ENCODE peak calls at places on chromosomes 7 and 10, in eight cellular contexts. N is stomach; L is CD8-positive, alpha-beta memory T cell; H is body of pancreas; Q is naive thymus-derived CD4-positive, alpha-beta T cell; Y is IMR-90; V is heart left ventricle; A is A673. K is an unnamed sample. For H3K27me3 and H3K4me1, the result is how much of the 10 kb centered on the place peaks cover.

GRCh38 chr7:91784469-91784868 is 96.0 kb downstream of the MTERF1 start:
- DNase-seq in V (no peak), A (peak), Y (peak), Q (no peak), L (no peak), N (no peak), H (no peak), K (no peak)

GRCh38 chr7:127758105-127758504 is 106.1 kb downstream of the SND1 start:
- DNase-seq in V (no peak), H (no peak), A (peak), L (no peak), Y (no peak), N (no peak), Q (no peak), K (no peak)

GRCh38 chr10:5047912-5048628 is 44.4 kb upstream of the AKR1C2 start:
- DNase-seq in V (no peak), Y (peak), H (no peak), Q (no peak), A (no peak), L (no peak), N (no peak), K (no peak)

GRCh38 chr7:92790987-92791386 is 45.4 kb downstream of the CDK6 start:
- DNase-seq in L (no peak), V (no peak), H (no peak), Q (no peak), A (peak), Y (peak), N (no peak), K (no peak)

GRCh38 chr10:35754489-35754888 is 112.4 kb upstream of the FZD8 start:
- DNase-seq in N (no peak), Q (no peak), Y (no peak), A (no peak), V (no peak), H (no peak), L (no peak), K (no peak)

GRCh38 chr10:124423813-124424212 is 5.1 kb upstream of the OAT start:
- DNase-seq in N (peak), L (no peak), Q (no peak), H (no peak), V (no peak), A (no peak), Y (no peak), K (no peak)

GRCh38 chr7:152872061-152872744 is 112.7 kb downstream of the ACTR3B start:
- DNase-seq in N (no peak), V (no peak), A (no peak), H (no peak), Y (no peak), L (no peak), Q (no peak), K (peak)

GRCh38 chr10:109695988-109696387 is 227.3 kb downstream of the XPNPEP1 start:
- DNase-seq in Y (no peak), L (no peak), V (no peak), H (no peak), N (no peak), A (no peak), Q (no peak), K (no peak)

GRCh38 chr10:43026039-43026973 is 50.6 kb upstream of the RET start:
- DNase-seq in N (no peak), H (no peak), Y (no peak), V (no peak), A (no peak), Q (no peak), L (no peak), K (no peak)

GRCh38 chr10:11986593-11987216 is 55.9 kb downstream of the UPF2 start:
- DNase-seq in N (peak), H (peak), L (peak), V (peak), A (peak), Q (peak), Y (peak), K (peak)

GRCh38 chr7:101804642-101805401 is 12.6 kb upstream of the CUX1 start:
- DNase-seq in A (no peak), V (no peak), L (no peak), N (peak), H (peak), Q (peak), Y (no peak), K (peak)

GRCh38 chr7:75961194-75961593 is 33.2 kb downstream of the TMEM120A start:
- DNase-seq in V (no peak), Q (no peak), L (no peak), A (no peak), Y (no peak), H (no peak), N (no peak), K (no peak)

GRCh38 chr7:95376632-95377380 is 19.4 kb downstream of the PON3 start:
- DNase-seq in V (no peak), L (no peak), H (no peak), A (no peak), Y (no peak), N (no peak), Q (no peak), K (no peak)

GRCh38 chr7:126996659-126997058 is 256.1 kb downstream of the GRM8 start:
- DNase-seq in H (no peak), N (no peak), Q (no peak), Y (no peak), L (no peak), V (no peak), A (no peak), K (no peak)

GRCh38 chr7:80629023-80629422 is 9.4 kb upstream of the CD36 start:
- DNase-seq in Y (no peak), Q (no peak), A (no peak), L (no peak), H (no peak), N (no peak), V (no peak), K (no peak)

GRCh38 chr7:34756691-34757090 is 98.7 kb downstream of the NPSR1 start:
- DNase-seq in Y (no peak), A (peak), H (no peak), N (no peak), L (no peak), Q (no peak), V (no peak), K (no peak)

GRCh38 chr7:24701232-24701898 is 55.9 kb downstream of the GSDME start:
- DNase-seq in N (no peak), L (no peak), A (peak), Y (peak), H (no peak), Q (no peak), V (no peak), K (no peak)

GRCh38 chr10:112768121-112768520 is 181.9 kb upstream of the TCF7L2 start:
- DNase-seq in V (no peak), Q (no peak), H (no peak), A (no peak), Y (no peak), N (no peak), L (no peak), K (no peak)

GRCh38 chr7:47040795-47041194 is 541.1 kb downstream of the TNS3 start:
- DNase-seq in H (no peak), Y (no peak), N (no peak), A (peak), V (no peak), Q (no peak), L (no peak), K (no peak)

GRCh38 chr10:76150139-76150885 is 718.9 kb downstream of the LRMDA start:
- DNase-seq in Y (peak), L (no peak), V (no peak), Q (no peak), N (peak), A (no peak), H (peak), K (no peak)

GRCh38 chr10:9657530-9657929 is 1360.1 kb upstream of the CELF2 start:
- DNase-seq in Y (peak), V (no peak), Q (no peak), L (no peak), A (no peak), H (no peak), N (no peak), K (no peak)

GRCh38 chr7:110522061-110522750 is 568.7 kb upstream of the LRRN3 start:
- DNase-seq in Y (peak), V (no peak), H (no peak), N (no peak), A (no peak), Q (no peak), L (no peak), K (no peak)
- H3K27ac ChIP-seq in Y (no peak), V (no peak), H (peak), N (no peak), A (no peak), Q (no peak), L (no peak), K (no peak)

GRCh38 chr7:151678227-151678604 is 158.5 kb upstream of the RHEB start:
- DNase-seq in Q (no peak), N (no peak), V (no peak), H (no peak), Y (no peak), L (no peak), A (no peak), K (no peak)
- H3K27me3 ChIP-seq in Q (under half), N (under half), V (under half), H (under half), Y (under half), L (under half), A (under half), K (under half)

GRCh38 chr10:71308244-71308643 is 10.8 kb upstream of the SLC29A3 start:
- DNase-seq in N (no peak), V (no peak), Q (no peak), Y (no peak), A (no peak), L (no peak), H (no peak), K (no peak)

GRCh38 chr10:71308985-71309384 is 10.1 kb upstream of the SLC29A3 start:
- DNase-seq in H (no peak), Q (no peak), N (no peak), V (no peak), A (no peak), L (no peak), Y (no peak), K (no peak)

GRCh38 chr10:71312220-71312619 is 6.8 kb upstream of the SLC29A3 start:
- DNase-seq in Q (no peak), A (no peak), Y (no peak), N (no peak), V (no peak), L (no peak), H (no peak), K (no peak)

GRCh38 chr10:71307469-71308085 is 11.5 kb upstream of the SLC29A3 start:
- DNase-seq in V (no peak), Q (no peak), A (no peak), N (no peak), H (no peak), Y (no peak), L (no peak), K (no peak)

GRCh38 chr10:71309919-71310318 is 9.1 kb upstream of the SLC29A3 start:
- DNase-seq in Q (no peak), N (no peak), A (no peak), H (no peak), Y (no peak), V (no peak), L (no peak), K (no peak)
- H3K4me1 ChIP-seq in Q (under half), N (under half), A (under half), H (under half), Y (under half), V (under half), L (under half), K (under half)

GRCh38 chr7:131219277-131220041 is 108.2 kb upstream of the MKLN1 start:
- DNase-seq in Q (no peak), V (peak), N (no peak), H (peak), L (no peak), A (no peak), Y (no peak), K (no peak)
- H3K27ac ChIP-seq in Q (no peak), V (peak), N (peak), H (peak), L (no peak), A (no peak), Y (no peak), K (no peak)

GRCh38 chr10:132793871-132794849 is 8.2 kb upstream of the NKX6-2 start:
- DNase-seq in A (peak), Q (no peak), L (no peak), H (no peak), Y (no peak), N (no peak), V (no peak), K (no peak)

GRCh38 chr10:132790470-132790869 is 4.5 kb upstream of the NKX6-2 start:
- DNase-seq in V (no peak), A (no peak), H (no peak), N (no peak), Y (no peak), L (no peak), Q (no peak), K (no peak)

GRCh38 chr10:132790934-132791829 is 5.2 kb upstream of the NKX6-2 start:
- DNase-seq in Q (no peak), L (no peak), Y (no peak), V (no peak), A (peak), H (no peak), N (no peak), K (no peak)

GRCh38 chr10:132792796-132793195 is 6.8 kb upstream of the NKX6-2 start:
- DNase-seq in N (no peak), A (no peak), Y (no peak), V (no peak), H (no peak), Q (no peak), L (no peak), K (no peak)

DNA sequence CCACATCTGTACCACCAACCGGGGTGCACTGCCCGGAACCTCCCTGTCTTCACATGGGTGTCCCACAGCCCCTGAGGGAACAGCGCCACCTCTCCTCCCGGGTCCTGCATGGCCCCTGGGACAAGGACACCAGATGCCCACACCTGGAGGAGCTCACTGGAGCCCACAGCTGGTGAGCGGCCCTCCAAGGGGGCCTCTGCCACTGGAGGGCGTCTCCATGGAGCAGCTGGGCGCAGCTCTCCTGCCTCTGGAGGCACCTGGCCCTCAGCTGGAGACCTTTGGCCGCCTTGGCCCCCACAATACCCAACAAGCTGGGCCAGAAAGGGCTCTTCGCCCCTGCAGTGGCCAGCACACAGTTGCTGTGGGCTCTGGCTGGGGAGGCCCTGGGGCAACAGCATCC is 7.3 kb upstream of the NKX6-2 start:
- DNase-seq in Q (no peak), A (no peak), Y (no peak), V (no peak), L (no peak), N (no peak), H (no peak), K (no peak)
- H3K27me3 ChIP-seq in Q (under half), A (half or more), Y (under half), V (under half), L (under half), N (under half), H (under half), K (under half)

GRCh38 chr7:36532981-36533499 is 143.4 kb downstream of the ANLN start:
- DNase-seq in A (no peak), Q (no peak), L (no peak), H (no peak), Y (no peak), N (no peak), V (no peak), K (no peak)

GRCh38 chr7:36535866-36536664 is 146.4 kb downstream of the ANLN start:
- DNase-seq in A (no peak), H (no peak), L (no peak), Q (no peak), V (no peak), Y (no peak), N (no peak), K (no peak)

GRCh38 chr7:36538126-36538525 is 148.5 kb downstream of the ANLN start:
- DNase-seq in Q (no peak), V (no peak), Y (no peak), N (no peak), H (no peak), L (no peak), A (no peak), K (no peak)

GRCh38 chr7:36533717-36534116 is 144.1 kb downstream of the ANLN start:
- DNase-seq in N (no peak), H (no peak), V (no peak), Q (no peak), Y (no peak), L (no peak), A (no peak), K (no peak)
- H3K4me1 ChIP-seq in N (under half), H (under half), V (under half), Q (under half), Y (under half), L (under half), A (under half), K (under half)

DNA sequence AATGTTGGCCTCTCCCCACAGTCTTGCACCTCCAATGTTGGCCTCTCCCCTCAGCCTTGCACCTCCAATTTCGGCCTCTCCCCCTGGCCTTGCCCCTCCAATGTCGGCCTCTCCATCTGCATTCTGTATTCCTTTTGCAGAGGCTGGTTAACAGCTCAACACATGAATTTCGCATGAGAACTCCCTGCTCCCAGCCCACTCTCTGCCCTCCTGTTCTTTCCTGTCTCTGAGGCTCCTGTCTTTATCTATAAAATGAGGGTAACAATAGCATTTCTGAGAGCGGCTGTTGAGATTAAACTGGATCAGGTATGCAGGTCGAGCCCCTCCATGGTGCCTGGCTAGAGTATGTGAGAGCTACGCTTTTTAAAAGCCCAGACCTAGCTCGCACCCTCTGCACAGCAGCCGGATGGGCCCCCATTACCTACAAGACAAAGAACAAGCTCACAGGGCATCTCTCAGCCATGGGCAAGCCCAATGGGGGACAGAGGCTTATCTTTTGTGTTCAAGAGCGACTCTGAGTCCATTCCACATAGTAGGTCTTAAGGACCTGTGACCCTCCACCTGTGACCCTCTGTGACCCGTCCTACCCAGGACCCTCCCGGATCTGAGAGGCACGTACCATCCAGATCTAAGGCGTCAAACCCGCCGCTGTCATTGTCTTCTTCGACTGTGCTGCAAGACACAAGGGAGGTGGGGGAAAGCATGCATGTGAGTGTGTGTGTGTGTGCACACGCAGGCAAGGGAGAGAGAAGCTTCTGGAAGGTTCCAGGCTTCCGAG is 82.2 kb upstream of the GNA12 start:
- DNase-seq in Y (no peak), L (peak), N (no peak), V (no peak), A (no peak), Q (no peak), H (peak), K (no peak)
- H3K27ac ChIP-seq in Y (no peak), L (no peak), N (no peak), V (no peak), A (no peak), Q (no peak), H (no peak), K (no peak)

GRCh38 chr7:28802450-28802849 is 155.7 kb downstream of the TRIL start:
- DNase-seq in Y (no peak), L (no peak), A (peak), Q (no peak), H (no peak), N (no peak), V (no peak), K (no peak)
- H3K27me3 ChIP-seq in Y (under half), L (under half), A (under half), Q (under half), H (under half), N (under half), V (under half), K (under half)

K was measured in CD8-positive, alpha-beta T cell.